ENCODE peak calls at places on chromosomes 11 and 22, in five cellular contexts. P is omental fat pad, K is H54, Z is body of pancreas, I is coronary artery. F is an unnamed sample.
A peak's percentile ranks its signal among the peaks of the same experiment; 100 is the strongest.

GRCh38 chr22:21947040-21948014 is 5.3 kb downstream of the PPM1F start:
- DNase-seq in P (no peak), K (no peak), Z (no peak), I (no peak), F (peak; percentile 76)

GRCh38 chr11:129652828-129653227 is 162.8 kb upstream of the TMEM45B start:
- DNase-seq in P (no peak), K (no peak), Z (no peak), I (no peak), F (peak; percentile 31)

GRCh38 chr11:96388891-96389603 is 665 bp downstream of the CCDC82 start:
- DNase-seq in P (no peak), K (peak; percentile 6), Z (no peak), I (no peak), F (peak; percentile 75)

GRCh38 chr22:36541831-36542391 is 12.9 kb upstream of the EIF3D start:
- DNase-seq in P (no peak), K (no peak), Z (no peak), I (no peak), F (peak; percentile 99)

GRCh38 chr22:48742556-48743343 is 1084.9 kb downstream of the BRD1 start:
- DNase-seq in P (peak; percentile 3), K (no peak), Z (no peak), I (peak; percentile 68), F (no peak)

GRCh38 chr11:73372371-73372993 is 3.7 kb upstream of the RELT start:
- DNase-seq in P (no peak), K (peak; percentile 72), Z (no peak), I (no peak), F (peak; percentile 50)

GRCh38 chr22:20408891-20409290 is 14.9 kb downstream of the ZNF74 start:
- DNase-seq in P (no peak), K (no peak), Z (no peak), I (peak; percentile 50), F (no peak)

GRCh38 chr11:36295926-36296325 is at the start of gene PRR5L:
- DNase-seq in P (no peak), K (no peak), Z (no peak), I (no peak), F (no peak)

GRCh38 chr11:108115495-108116140 is 5.7 kb upstream of the ACAT1 start:
- DNase-seq in P (peak; percentile 91), K (peak; percentile 16), Z (peak; percentile 93), I (peak; percentile 93), F (peak; percentile 81)

GRCh38 chr22:38871360-38872171 is 450 bp downstream of the CBX6 start:
- DNase-seq in P (no peak), K (no peak), Z (peak; percentile 36), I (peak; percentile 75), F (peak; percentile 44)

GRCh38 chr11:117579148-117579547 is 217.9 kb downstream of the DSCAML1 start:
- DNase-seq in P (no peak), K (no peak), Z (no peak), I (no peak), F (no peak)

GRCh38 chr11:90532125-90532524 is 309.3 kb upstream of the CHORDC1 start:
- DNase-seq in P (no peak), K (no peak), Z (no peak), I (no peak), F (no peak)

GRCh38 chr22:41619979-41620645 is 731 bp downstream of the DESI1 start:
- DNase-seq in P (no peak), K (no peak), Z (peak; percentile 45), I (no peak), F (peak; percentile 57)

GRCh38 chr11:72358461-72359405 is 75.6 kb downstream of the CLPB start:
- DNase-seq in P (no peak), K (no peak), Z (no peak), I (no peak), F (no peak)

GRCh38 chr22:41532908-41533825 is 11.1 kb downstream of the POLR3H start:
- DNase-seq in P (peak; percentile 60), K (no peak), Z (peak; percentile 80), I (peak; percentile 85), F (peak; percentile 70)

GRCh38 chr22:50621948-50622722 is 5.8 kb downstream of the ARSA start:
- DNase-seq in P (no peak), K (no peak), Z (peak; percentile 44), I (no peak), F (no peak)

GRCh38 chr11:110432713-110433392 is 3.1 kb downstream of the FDX1 start:
- DNase-seq in P (no peak), K (no peak), Z (no peak), I (no peak), F (peak; percentile 20)

GRCh38 chr22:37109242-37109917 is at the start of gene TMPRSS6:
- DNase-seq in P (no peak), K (no peak), Z (peak; percentile 18), I (no peak), F (no peak)

GRCh38 chr11:95501761-95502266 is 270.8 kb upstream of the SESN3 start:
- DNase-seq in P (no peak), K (no peak), Z (no peak), I (no peak), F (no peak)

GRCh38 chr22:25494774-25495173 is 69.7 kb upstream of the GRK3 start:
- DNase-seq in P (no peak), K (no peak), Z (no peak), I (no peak), F (no peak)

GRCh38 chr11:95231881-95232605 is 1.0 kb upstream of the SESN3 start:
- DNase-seq in P (peak; percentile 44), K (no peak), Z (peak; percentile 75), I (peak; percentile 88), F (no peak)

GRCh38 chr11:556857-557256 is 3.7 kb downstream of the LMNTD2 start:
- DNase-seq in P (no peak), K (no peak), Z (no peak), I (no peak), F (no peak)

GRCh38 chr11:68911731-68912130 is 8.0 kb downstream of the IGHMBP2 start:
- DNase-seq in P (no peak), K (no peak), Z (no peak), I (no peak), F (no peak)

GRCh38 chr11:29751618-29752017 is 265.2 kb downstream of the KCNA4 start:
- DNase-seq in P (no peak), K (no peak), Z (no peak), I (no peak), F (no peak)

GRCh38 chr11:32870676-32871075 is 21.9 kb upstream of the QSER1 start:
- DNase-seq in P (no peak), K (no peak), Z (no peak), I (no peak), F (peak; percentile 28)

GRCh38 chr11:10514713-10515112 is 26.3 kb downstream of the RNF141 start:
- DNase-seq in P (no peak), K (no peak), Z (no peak), I (no peak), F (peak; percentile 34)

GRCh38 chr11:58471892-58472291 is 29.9 kb upstream of the OR5B12 start:
- DNase-seq in P (no peak), K (no peak), Z (no peak), I (no peak), F (peak; percentile 3)

GRCh38 chr22:25496396-25497064 is 67.9 kb upstream of the GRK3 start:
- DNase-seq in P (no peak), K (no peak), Z (no peak), I (no peak), F (no peak)

GRCh38 chr11:44766112-44766971 is 39.6 kb downstream of the TSPAN18 start:
- DNase-seq in P (no peak), K (no peak), Z (peak; percentile 72), I (peak; percentile 88), F (peak; percentile 44)

GRCh38 chr22:27312567-27313507 is 488.7 kb downstream of the MN1 start:
- DNase-seq in P (no peak), K (no peak), Z (no peak), I (no peak), F (no peak)

GRCh38 chr11:130876931-130877330 is 39.3 kb downstream of the SNX19 start:
- DNase-seq in P (no peak), K (no peak), Z (no peak), I (no peak), F (no peak)

GRCh38 chr22:22546490-22546889 is 12.6 kb downstream of the PRAME start:
- DNase-seq in P (no peak), K (no peak), Z (no peak), I (no peak), F (no peak)

GRCh38 chr11:56513280-56513679 is 22.1 kb upstream of the OR5M8 start:
- DNase-seq in P (no peak), K (no peak), Z (no peak), I (no peak), F (no peak)

GRCh38 chr22:50576070-50576469 is 2.2 kb downstream of the CPT1B start:
- DNase-seq in P (no peak), K (no peak), Z (no peak), I (no peak), F (peak; percentile 75)